ENCODE peak calls at places on chromosomes 13 and 19, in six cellular contexts. L, V, F, H, S and R are unnamed samples.

GRCh38 chr13:113116871-113117271 is 5.7 kb upstream of the F10 start:
- DNase-seq in S (no peak), F (no peak), H (no peak), V (no peak), L (no peak), R (no peak)

GRCh38 chr13:77522444-77522843 is 13.1 kb upstream of the SCEL start:
- DNase-seq in V (no peak), F (no peak), S (no peak), L (no peak), H (no peak), R (no peak)

GRCh38 chr13:40615619-40616018 is 50.8 kb downstream of the FOXO1 start:
- DNase-seq in F (no peak), S (no peak), L (no peak), V (no peak), H (no peak), R (no peak)

GRCh38 chr19:31675187-31675913 is 326.1 kb upstream of the TSHZ3 start:
- DNase-seq in V (no peak), S (no peak), H (no peak), L (no peak), F (no peak), R (no peak)

GRCh38 chr19:14114854-14115253 is 2.7 kb downstream of the PRKACA start:
- DNase-seq in L (no peak), S (peak), V (no peak), H (no peak), F (no peak), R (no peak)

GRCh38 chr13:85191996-85192395 is 607.2 kb downstream of the SLITRK6 start:
- DNase-seq in L (no peak), S (no peak), V (no peak), H (no peak), F (no peak), R (no peak)

GRCh38 chr19:40284501-40285352 is at the start of gene AKT2:
- DNase-seq in V (peak), L (peak), H (no peak), F (peak), S (peak), R (peak)

GRCh38 chr19:16850133-16850532 is 20.9 kb downstream of the SIN3B start:
- DNase-seq in S (no peak), F (no peak), V (no peak), L (no peak), H (no peak), R (no peak)

GRCh38 chr19:45507864-45508680 is 793 bp downstream of the VASP start:
- DNase-seq in S (no peak), F (no peak), H (no peak), L (no peak), V (no peak), R (no peak)

GRCh38 chr13:22047082-22047784 is 376.4 kb downstream of the FGF9 start:
- DNase-seq in V (no peak), S (no peak), L (no peak), F (no peak), H (peak), R (no peak)

GRCh38 chr13:111013196-111013595 is 98.3 kb upstream of the ANKRD10 start:
- DNase-seq in H (peak), S (no peak), L (no peak), V (no peak), F (no peak), R (no peak)

GRCh38 chr13:105048685-105049084 is 1486.8 kb downstream of the EFNB2 start:
- DNase-seq in S (no peak), H (no peak), V (peak), F (no peak), L (no peak), R (peak)

GRCh38 chr13:78806457-78806856 is 147.5 kb upstream of the OBI1 start:
- DNase-seq in F (no peak), H (peak), L (no peak), S (no peak), V (no peak), R (no peak)

GRCh38 chr19:6362351-6362801 is 1.0 kb downstream of the CLPP start:
- DNase-seq in F (no peak), L (no peak), S (no peak), H (no peak), V (no peak), R (no peak)

GRCh38 chr19:17052439-17052838 is 22.8 kb downstream of the HAUS8 start:
- DNase-seq in H (no peak), S (no peak), L (no peak), F (no peak), V (no peak), R (no peak)

GRCh38 chr19:44623080-44623479 is 9.7 kb downstream of the IGSF23 start:
- DNase-seq in F (no peak), S (no peak), L (no peak), V (no peak), H (no peak), R (no peak)

DNA sequence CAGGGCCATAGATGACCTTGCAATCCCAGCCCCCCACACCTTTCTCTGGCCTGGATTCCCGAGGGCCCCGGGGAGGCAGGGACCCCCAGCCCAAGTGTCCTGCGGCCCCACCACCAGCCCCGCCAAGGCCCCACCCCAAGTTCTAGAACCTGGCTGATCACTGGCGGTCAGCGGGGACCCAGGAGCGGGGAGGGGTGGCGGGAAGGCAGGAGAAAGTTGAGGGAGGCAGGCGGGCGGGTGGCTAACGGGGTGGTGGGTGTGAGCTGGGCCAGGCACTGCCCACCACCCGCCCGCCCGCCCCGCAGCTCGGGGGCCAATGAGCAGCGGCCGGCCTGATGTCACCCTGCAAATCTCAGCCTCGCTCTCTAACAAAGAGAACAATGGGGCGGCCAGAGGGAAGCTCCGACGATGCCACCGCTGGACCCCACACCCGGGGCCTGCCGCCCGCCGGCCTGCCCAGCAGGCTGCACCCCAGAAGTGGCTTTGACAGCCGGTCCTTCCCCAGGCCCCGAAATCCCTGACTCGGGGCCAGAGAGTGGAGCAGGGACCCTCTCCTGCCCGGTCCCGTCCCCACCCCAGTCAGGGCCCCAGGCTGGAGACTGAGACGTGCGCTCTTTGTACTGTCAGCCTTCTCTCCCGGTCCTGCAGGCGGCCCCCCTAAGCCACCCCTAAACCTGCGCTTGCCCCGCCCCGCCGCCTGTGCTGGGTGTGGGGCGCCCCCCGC is 1.6 kb downstream of the MEX3D start:
- DNase-seq in H (peak), F (peak), S (no peak), V (no peak), L (no peak), R (no peak)
- TF ChIP-seq TAF1 in H (no peak), F (peak), S (no peak), V (no peak), L (no peak), R (no peak)

DNA sequence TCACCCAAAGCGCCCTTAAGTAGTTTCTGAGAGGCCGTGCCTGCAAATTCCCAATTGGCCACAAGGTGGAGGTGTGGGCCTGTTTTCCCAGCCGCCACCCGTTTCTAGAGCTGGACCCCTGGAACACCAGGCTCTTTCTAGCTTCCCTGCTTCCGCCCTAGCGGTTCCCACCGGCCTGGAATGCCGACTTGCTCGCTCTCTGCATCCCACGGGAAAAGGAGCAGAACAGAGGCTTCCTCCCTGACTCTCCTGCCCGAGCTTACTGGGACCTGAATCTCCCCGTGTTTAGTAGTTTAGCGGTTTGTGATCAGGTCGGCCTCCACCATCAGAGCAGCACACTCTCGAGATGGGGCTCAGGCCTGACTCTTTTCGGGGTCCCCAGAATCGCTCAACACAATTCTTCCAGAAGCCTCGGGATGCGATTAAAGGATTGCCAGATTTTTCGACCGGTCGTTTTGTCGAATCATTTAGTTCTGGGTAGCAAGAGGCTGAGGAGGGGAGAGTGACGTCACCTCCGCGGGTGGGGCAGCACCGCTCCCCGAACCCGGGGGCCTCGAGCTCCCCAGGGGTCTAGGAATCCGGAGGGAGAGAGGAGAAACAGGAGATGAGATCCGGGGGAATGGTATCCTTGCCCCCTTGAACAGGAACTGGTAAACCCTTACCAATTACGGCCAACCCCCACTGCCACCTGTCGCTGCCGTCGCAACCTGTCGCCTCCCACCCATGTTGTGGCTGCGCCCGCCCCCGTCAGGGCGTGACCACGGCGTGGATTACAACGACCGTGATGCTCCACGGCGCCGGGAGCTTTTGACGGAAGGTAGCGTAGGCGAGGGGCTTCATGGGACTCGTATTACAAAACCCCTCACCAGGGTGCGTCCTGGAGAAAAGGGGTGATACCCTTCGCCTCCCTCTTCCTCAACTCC is 8.0 kb downstream of the NAPSA start:
- DNase-seq in L (peak), S (peak), F (peak), H (peak), V (peak), R (peak)
- TF ChIP-seq POLR2A in L (peak), S (peak), F (no peak), H (no peak), V (peak), R (peak)

GRCh38 chr13:50376895-50377575 is 361.8 kb downstream of the KCNRG start:
- DNase-seq in F (peak), L (no peak), S (no peak), V (no peak), H (peak), R (no peak)

GRCh38 chr13:50380905-50381304 is 365.7 kb downstream of the KCNRG start:
- DNase-seq in V (no peak), H (no peak), S (no peak), L (no peak), F (no peak), R (no peak)

GRCh38 chr13:50379584-50379983 is 364.3 kb downstream of the KCNRG start:
- DNase-seq in H (no peak), L (no peak), S (no peak), F (no peak), V (no peak), R (no peak)

GRCh38 chr13:50377726-50378270 is 362.6 kb downstream of the KCNRG start:
- DNase-seq in V (no peak), S (no peak), H (no peak), F (no peak), L (no peak), R (no peak)

GRCh38 chr13:50378513-50378970 is 363.3 kb downstream of the KCNRG start:
- DNase-seq in H (no peak), S (no peak), V (no peak), L (no peak), F (no peak), R (no peak)
- TF ChIP-seq TAF1 in H (no peak), S (no peak), V (no peak), L (no peak), F (no peak), R (no peak)

GRCh38 chr13:30423891-30424290 is 1.6 kb downstream of the UBE2L5 start:
- DNase-seq in V (no peak), F (no peak), S (no peak), H (no peak), L (no peak), R (no peak)

GRCh38 chr13:30418886-30419459 is 3.3 kb upstream of the UBE2L5 start:
- DNase-seq in H (no peak), S (no peak), F (no peak), L (no peak), V (no peak), R (no peak)

GRCh38 chr13:30421093-30422055 is 919 bp upstream of the UBE2L5 start:
- DNase-seq in L (peak), F (no peak), H (no peak), S (peak), V (no peak), R (peak)

GRCh38 chr13:30418075-30418715 is 4.1 kb upstream of the UBE2L5 start:
- DNase-seq in H (no peak), L (no peak), S (no peak), F (no peak), V (no peak), R (no peak)

GRCh38 chr13:30422056-30422914 is at the start of gene UBE2L5:
- DNase-seq in V (no peak), F (no peak), H (peak), L (peak), S (peak), R (peak)
- TF ChIP-seq POLR2A in V (peak), F (no peak), H (no peak), L (no peak), S (no peak), R (no peak)

GRCh38 chr13:48853381-48854102 is 122.2 kb upstream of the FNDC3A start:
- DNase-seq in L (no peak), V (no peak), H (no peak), F (no peak), S (no peak), R (no peak)
- TF ChIP-seq TAF1 in L (no peak), V (no peak), H (no peak), F (no peak), S (no peak), R (no peak)